ENCODE peak calls at places on chromosomes 5 and 9, in eight cellular contexts. R is T1000; Y is mucosa of gallbladder; E is right cardiac atrium; J is CD8-positive, alpha-beta T cell; H is tibial artery; V is left cardiac atrium; L is ACHN. S is an unnamed sample.

GRCh38 chr5:14068136-14068535 is 75.0 kb upstream of the TRIO start:
- DNase-seq in R (no peak), Y (no peak), E (no peak), J (no peak), H (no peak), V (no peak), L (no peak), S (no peak)

GRCh38 chr5:146185161-146185560 is 2.7 kb upstream of the LARS1 start:
- DNase-seq in R (no peak), Y (no peak), E (no peak), J (no peak), H (no peak), V (no peak), L (peak), S (no peak)

GRCh38 chr5:68476854-68477253 is 261.3 kb downstream of the PIK3R1 start:
- DNase-seq in R (no peak), Y (no peak), E (no peak), J (no peak), H (no peak), V (no peak), L (no peak), S (no peak)

GRCh38 chr5:68441309-68441708 is 225.8 kb downstream of the PIK3R1 start:
- DNase-seq in R (no peak), Y (no peak), E (no peak), J (no peak), H (no peak), V (no peak), L (no peak), S (no peak)

GRCh38 chr5:78600656-78601452 is 47.7 kb downstream of the LHFPL2 start:
- DNase-seq in R (no peak), Y (no peak), E (no peak), J (no peak), H (no peak), V (no peak), L (peak), S (no peak)

GRCh38 chr9:109997682-109998081 is 210.3 kb downstream of the C9orf152 start:
- DNase-seq in R (no peak), Y (no peak), E (peak), J (no peak), H (no peak), V (peak), L (no peak), S (no peak)

GRCh38 chr9:120886490-120886967 is 9.5 kb upstream of the PHF19 start:
- DNase-seq in R (peak), Y (no peak), E (peak), J (no peak), H (no peak), V (no peak), L (peak), S (peak)

GRCh38 chr5:103464801-103465484 is 97.6 kb downstream of the NUDT12 start:
- DNase-seq in R (no peak), Y (no peak), E (no peak), J (no peak), H (no peak), V (no peak), L (no peak), S (no peak)

GRCh38 chr5:172437445-172438303 is 16.7 kb downstream of the SH3PXD2B start:
- DNase-seq in R (peak), Y (no peak), E (peak), J (no peak), H (peak), V (peak), L (no peak), S (no peak)

GRCh38 chr9:36924071-36924470 is 110.0 kb downstream of the PAX5 start:
- DNase-seq in R (no peak), Y (no peak), E (no peak), J (no peak), H (no peak), V (no peak), L (peak), S (no peak)

GRCh38 chr9:131784882-131785281 is 45.0 kb upstream of the RAPGEF1 start:
- DNase-seq in R (no peak), Y (no peak), E (no peak), J (no peak), H (no peak), V (no peak), L (no peak), S (no peak)

GRCh38 chr5:50947892-50948683 is 281.7 kb downstream of the PARP8 start:
- DNase-seq in R (no peak), Y (no peak), E (no peak), J (no peak), H (no peak), V (no peak), L (no peak), S (no peak)

GRCh38 chr9:129102791-129103594 is 7.6 kb downstream of the CRAT start:
- DNase-seq in R (no peak), Y (peak), E (peak), J (no peak), H (no peak), V (peak), L (peak), S (peak)